ENCODE peak calls at places on chromosomes 4 and X, in six cellular contexts. S is HCT116, T is GM23248, V is lower lobe of right lung, K is mammary epithelial cell, W is ascending aorta. D is an unnamed sample. For H3K4me1, the result is how much of the 10 kb centered on the place peaks cover.

GRCh38 chrX:149848855-149849254 is 32.1 kb upstream of the MAGEA8 start:
- DNase-seq in W (no peak), V (no peak), S (no peak), K (no peak), T (no peak), D (no peak)

GRCh38 chr4:107719211-107719926 is 665 bp downstream of the PAPSS1 start:
- DNase-seq in T (peak), W (no peak), K (peak), S (no peak), V (no peak), D (no peak)

GRCh38 chr4:14607578-14607977 is 394.7 kb upstream of the CPEB2 start:
- DNase-seq in S (no peak), T (no peak), V (no peak), W (no peak), K (peak), D (no peak)

GRCh38 chr4:3202836-3203820 is 45.8 kb upstream of the MSANTD1 start:
- DNase-seq in T (no peak), W (peak), K (no peak), V (no peak), S (no peak), D (no peak)

GRCh38 chr4:40763228-40763716 is 13.5 kb downstream of the NSUN7 start:
- DNase-seq in T (peak), S (peak), V (no peak), K (peak), W (no peak), D (no peak)

GRCh38 chr4:168830777-168831512 is 179.1 kb downstream of the CBR4 start:
- DNase-seq in S (no peak), W (no peak), T (peak), V (no peak), K (no peak), D (no peak)

GRCh38 chr4:182014164-182014563 is 229.0 kb upstream of the TENM3 start:
- DNase-seq in K (no peak), W (no peak), S (no peak), V (no peak), T (no peak), D (no peak)

GRCh38 chr4:106365613-106366012 is 3.0 kb downstream of the GIMD1 start:
- DNase-seq in K (peak), S (no peak), V (no peak), T (peak), W (peak), D (no peak)

GRCh38 chrX:141469469-141469868 is 115.1 kb downstream of the SPANXA1 start:
- DNase-seq in S (no peak), V (no peak), W (no peak), T (peak), K (peak), D (no peak)

GRCh38 chr4:173464486-173464885 is 65.5 kb downstream of the HAND2 start:
- DNase-seq in K (no peak), T (no peak), V (no peak), W (no peak), S (no peak), D (no peak)

GRCh38 chr4:128333309-128334006 is 45.8 kb upstream of the PGRMC2 start:
- DNase-seq in W (no peak), V (no peak), T (peak), S (no peak), K (no peak), D (no peak)

GRCh38 chrX:132636080-132636479 is 147.2 kb upstream of the MBNL3 start:
- DNase-seq in T (peak), S (no peak), W (no peak), K (no peak), V (no peak), D (no peak)

GRCh38 chrX:135434258-135435138 is 12.8 kb downstream of the SMIM10L2A start:
- DNase-seq in W (no peak), V (no peak), T (no peak), K (no peak), S (no peak), D (no peak)

GRCh38 chrX:40772290-40772689 is 36.9 kb upstream of the MED14 start:
- DNase-seq in V (no peak), S (peak), W (no peak), K (peak), T (peak), D (no peak)

GRCh38 chr4:95431678-95432077 is 117.1 kb downstream of the UNC5C start:
- DNase-seq in V (no peak), K (no peak), S (no peak), T (no peak), W (no peak), D (no peak)

GRCh38 chr4:119130365-119131065 is 5.1 kb upstream of the MYOZ2 start:
- DNase-seq in W (no peak), K (no peak), V (no peak), T (peak), S (no peak), D (no peak)

GRCh38 chr4:140743194-140743931 is 12.8 kb downstream of the TBC1D9 start:
- DNase-seq in K (peak), V (no peak), T (peak), W (no peak), S (no peak), D (no peak)

GRCh38 chrX:124373348-124373747 is 27.0 kb downstream of the SH2D1A start:
- DNase-seq in T (no peak), W (no peak), K (peak), V (no peak), S (no peak), D (no peak)

GRCh38 chr4:40820101-40820500 is 70.3 kb downstream of the NSUN7 start:
- DNase-seq in T (no peak), K (no peak), V (no peak), S (no peak), W (no peak), D (no peak)

DNA sequence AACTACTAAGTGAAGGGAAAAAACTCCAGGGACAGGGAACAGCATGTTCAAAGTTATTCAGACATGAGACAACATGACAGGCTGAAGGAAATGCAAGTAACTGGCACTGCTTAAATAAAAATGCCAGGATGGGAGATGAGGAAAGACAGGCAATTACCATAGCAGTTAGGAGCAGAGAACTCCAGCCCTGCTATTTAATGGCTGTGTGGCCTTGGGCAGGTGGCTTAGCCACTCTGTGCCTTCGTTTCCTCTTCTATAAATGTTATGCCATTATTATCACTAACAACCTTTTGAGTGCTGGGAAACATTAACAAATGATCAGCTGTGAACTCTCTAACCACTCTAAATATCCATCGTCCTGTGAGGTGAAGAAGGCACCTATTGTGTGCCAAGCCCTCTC is 32.7 kb downstream of the PROM1 start:
- DNase-seq in K (no peak), V (no peak), W (no peak), S (no peak), T (no peak), D (no peak)
- H3K4me3 ChIP-seq in K (no peak), V (no peak), W (no peak), S (no peak), T (no peak), D (no peak)

GRCh38 chr4:37665347-37666009 is 20.7 kb downstream of the RELL1 start:
- DNase-seq in W (no peak), S (no peak), V (no peak), K (no peak), T (no peak), D (no peak)

GRCh38 chr4:37664696-37665095 is 21.5 kb downstream of the RELL1 start:
- DNase-seq in T (no peak), W (no peak), V (no peak), S (no peak), K (no peak), D (no peak)

GRCh38 chr4:37666625-37667071 is 19.5 kb downstream of the RELL1 start:
- DNase-seq in K (peak), V (no peak), S (peak), T (peak), W (peak), D (peak)

GRCh38 chr4:37670249-37670648 is 15.9 kb downstream of the RELL1 start:
- DNase-seq in K (no peak), S (no peak), V (no peak), W (no peak), T (no peak), D (no peak)

GRCh38 chr4:37667197-37668100 is 18.7 kb downstream of the RELL1 start:
- DNase-seq in K (no peak), V (no peak), W (no peak), T (peak), S (no peak), D (no peak)
- H3K27ac ChIP-seq in K (peak), V (peak), W (peak), T (peak), S (peak), D (no peak)

DNA sequence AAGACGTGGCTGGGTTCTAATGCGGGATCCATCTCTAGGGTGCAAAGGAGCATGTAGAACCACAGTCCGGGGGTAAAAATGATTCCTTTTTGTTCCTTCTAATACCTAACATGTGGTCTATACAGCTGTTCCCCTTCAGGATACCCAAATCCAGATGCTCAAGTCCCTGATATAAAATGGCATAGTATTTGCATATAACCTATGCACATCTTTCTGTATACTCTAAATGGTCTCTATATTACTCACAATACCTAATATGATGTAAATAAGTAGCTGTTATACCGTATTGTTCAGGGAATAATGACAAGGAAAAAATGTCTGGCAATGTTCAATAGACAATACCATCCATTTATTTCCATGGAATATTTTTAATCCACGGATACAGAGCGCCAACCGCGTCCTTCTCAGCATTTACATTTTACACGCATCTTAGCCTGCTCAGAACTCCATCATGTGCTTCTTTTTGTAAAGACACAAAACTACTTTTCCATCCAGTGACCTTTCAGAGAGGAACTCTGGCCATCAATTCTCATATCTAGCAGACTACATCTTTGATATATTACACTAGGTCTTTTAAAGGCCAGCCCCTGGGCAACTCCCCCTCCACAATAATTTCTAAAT is 31.9 kb downstream of the ACSL1 start:
- DNase-seq in K (no peak), V (no peak), W (no peak), T (no peak), S (no peak), D (no peak)
- H3K4me1 ChIP-seq in K (under half), V (under half), W (under half), T (under half), S (under half), D (under half)

GRCh38 chr4:46994007-46994405 is 625 bp upstream of the GABRA4 start:
- DNase-seq in S (no peak), K (no peak), W (no peak), T (no peak), V (no peak), D (no peak)
- H3K4me3 ChIP-seq in S (no peak), K (no peak), W (peak), T (no peak), V (peak), D (no peak)